ENCODE peak calls at places on chromosomes 1 and 21, in five cellular contexts. E is D341Med, J is fibroblast of gingiva, W is AG10803, O is stromal cell of bone marrow. I is an unnamed sample.
A peak's percentile ranks its signal among the peaks of the same experiment; 100 is the strongest.

GRCh38 chr21:26127918-26128317 is 42.7 kb downstream of the APP start:
- DNase-seq in E (no peak), J (peak; percentile 40), W (peak; percentile 54), O (peak; percentile 35), I (no peak)

GRCh38 chr1:56196839-56197238 is 382.5 kb downstream of the PLPP3 start:
- DNase-seq in E (no peak), J (no peak), W (no peak), O (no peak), I (no peak)

GRCh38 chr1:218425647-218426342 is 80.7 kb downstream of the TGFB2 start:
- DNase-seq in E (no peak), J (peak; percentile 75), W (peak; percentile 78), O (peak; percentile 77), I (peak; percentile 77)

GRCh38 chr1:173330149-173330951 is 123.2 kb upstream of the TNFSF4 start:
- DNase-seq in E (no peak), J (peak; percentile 59), W (peak; percentile 78), O (peak; percentile 59), I (peak; percentile 26)

GRCh38 chr1:207919523-207920210 is 8.7 kb upstream of the CD34 start:
- DNase-seq in E (no peak), J (peak; percentile 89), W (peak; percentile 86), O (peak; percentile 22), I (no peak)

GRCh38 chr1:36115200-36115669 is 9.8 kb downstream of the COL8A2 start:
- DNase-seq in E (no peak), J (peak; percentile 86), W (peak; percentile 97), O (no peak), I (no peak)

GRCh38 chr1:65674522-65674921 is 118.2 kb upstream of the PDE4B start:
- DNase-seq in E (no peak), J (no peak), W (no peak), O (no peak), I (no peak)

GRCh38 chr1:66058558-66058957 is 265.9 kb downstream of the PDE4B start:
- DNase-seq in E (no peak), J (no peak), W (no peak), O (no peak), I (no peak)

GRCh38 chr1:89633745-89634625 is 1.1 kb downstream of the LRRC8C start:
- DNase-seq in E (no peak), J (peak; percentile 27), W (peak; percentile 31), O (no peak), I (no peak)

GRCh38 chr1:23118957-23119792 is 49.5 kb downstream of the LUZP1 start:
- DNase-seq in E (no peak), J (no peak), W (no peak), O (no peak), I (no peak)

GRCh38 chr1:215002471-215002870 is 80.1 kb upstream of the KCNK2 start:
- DNase-seq in E (no peak), J (peak; percentile 96), W (peak; percentile 100), O (peak; percentile 96), I (peak; percentile 56)

GRCh38 chr1:43427941-43428340 is 25.8 kb downstream of the HYI start:
- DNase-seq in E (no peak), J (no peak), W (no peak), O (no peak), I (no peak)

GRCh38 chr1:226526801-226527595 is 21.6 kb upstream of the STUM start:
- DNase-seq in E (no peak), J (no peak), W (no peak), O (no peak), I (no peak)

GRCh38 chr1:149927056-149927534 is 508 bp downstream of the SF3B4 start:
- DNase-seq in E (no peak), J (no peak), W (no peak), O (no peak), I (no peak)

GRCh38 chr1:206477110-206477509 is 6.8 kb downstream of the IKBKE start:
- DNase-seq in E (no peak), J (no peak), W (no peak), O (no peak), I (no peak)

GRCh38 chr1:115283249-115283648 is 54.8 kb downstream of the NGF start:
- DNase-seq in E (no peak), J (no peak), W (no peak), O (no peak), I (no peak)

GRCh38 chr1:46333300-46334029 is 7.1 kb upstream of the NSUN4 start:
- DNase-seq in E (peak; percentile 65), J (peak; percentile 31), W (peak; percentile 16), O (peak; percentile 7), I (no peak)

GRCh38 chr1:15543589-15544568 is 17.2 kb downstream of the DNAJC16 start:
- DNase-seq in E (no peak), J (no peak), W (peak; percentile 67), O (no peak), I (no peak)

GRCh38 chr21:46560568-46561447 is 44.1 kb downstream of the S100B start:
- DNase-seq in E (peak; percentile 24), J (no peak), W (no peak), O (no peak), I (no peak)

GRCh38 chr1:27522148-27522859 is 32.3 kb upstream of the WASF2 start:
- DNase-seq in E (no peak), J (peak; percentile 27), W (no peak), O (no peak), I (no peak)

GRCh38 chr1:63731117-63732043 is 42.4 kb upstream of the ROR1 start:
- DNase-seq in E (no peak), J (peak; percentile 76), W (peak; percentile 95), O (peak; percentile 94), I (peak; percentile 96)

GRCh38 chr1:200642481-200642880 is 21.9 kb upstream of the KIF14 start:
- DNase-seq in E (no peak), J (peak; percentile 18), W (no peak), O (no peak), I (no peak)

GRCh38 chr21:45862544-45863207 is 118.9 kb upstream of the COL6A1 start:
- DNase-seq in E (no peak), J (no peak), W (no peak), O (no peak), I (no peak)

GRCh38 chr1:204363335-204364114 is 3.8 kb upstream of the PLEKHA6 start:
- DNase-seq in E (peak; percentile 81), J (peak; percentile 45), W (peak; percentile 61), O (no peak), I (no peak)

GRCh38 chr1:196997428-196997827 is 20.1 kb downstream of the CFHR5 start:
- DNase-seq in E (no peak), J (peak; percentile 34), W (peak; percentile 74), O (peak; percentile 85), I (peak; percentile 90)

GRCh38 chr1:210746024-210746423 is 387.9 kb downstream of the KCNH1 start:
- DNase-seq in E (no peak), J (no peak), W (no peak), O (no peak), I (no peak)

GRCh38 chr1:91018006-91018405 is 3.8 kb downstream of the ZNF644 start:
- DNase-seq in E (no peak), J (peak; percentile 7), W (peak; percentile 23), O (no peak), I (no peak)

GRCh38 chr1:98949606-98950005 is 55.1 kb downstream of the PLPPR5 start:
- DNase-seq in E (peak; percentile 18), J (peak; percentile 37), W (peak; percentile 49), O (no peak), I (no peak)

GRCh38 chr1:206931709-206932108 is 10.0 kb upstream of the FCMR start:
- DNase-seq in E (no peak), J (no peak), W (no peak), O (no peak), I (no peak)

GRCh38 chr1:7566417-7567375 is 204.4 kb upstream of the VAMP3 start:
- DNase-seq in E (no peak), J (no peak), W (no peak), O (no peak), I (no peak)

GRCh38 chr1:45843474-45843905 is 40.1 kb downstream of the MAST2 start:
- DNase-seq in E (no peak), J (peak; percentile 50), W (peak; percentile 52), O (peak; percentile 17), I (peak; percentile 8)

GRCh38 chr1:30058966-30059365 is 664.4 kb downstream of the MATN1 start:
- DNase-seq in E (no peak), J (peak; percentile 76), W (peak; percentile 72), O (peak; percentile 65), I (peak; percentile 17)

GRCh38 chr1:153777648-153778047 is 2.4 kb downstream of the SLC27A3 start:
- DNase-seq in E (no peak), J (no peak), W (no peak), O (no peak), I (no peak)

GRCh38 chr1:156673387-156674121 is 3.7 kb downstream of the NES start:
- DNase-seq in E (no peak), J (no peak), W (no peak), O (no peak), I (no peak)

GRCh38 chr1:175388286-175388685 is 195.7 kb upstream of the KIAA0040 start:
- DNase-seq in E (no peak), J (no peak), W (no peak), O (no peak), I (no peak)

GRCh38 chr1:234605983-234606730 is 3.8 kb downstream of the IRF2BP2 start:
- DNase-seq in E (no peak), J (no peak), W (peak; percentile 70), O (no peak), I (no peak)

GRCh38 chr1:25967308-25967707 is 30.6 kb downstream of the PAFAH2 start:
- DNase-seq in E (no peak), J (no peak), W (no peak), O (no peak), I (no peak)

GRCh38 chr1:154418898-154419619 is 13.9 kb downstream of the IL6R start:
- DNase-seq in E (peak; percentile 33), J (no peak), W (no peak), O (no peak), I (no peak)

I was measured in skeletal muscle cell.